ENCODE peak calls at places on chromosomes 12 and 14, in six cellular contexts. D is K562, C is HepG2, F is H1, T is GM12891, N is GM12878. S is an unnamed sample.

GRCh38 chr12:99130808-99131538 is 485.9 kb downstream of the APAF1 start:
- DNase-seq in N (peak), C (no peak), D (no peak), T (no peak), F (no peak), S (no peak)

GRCh38 chr12:108532061-108532848 is 17.2 kb downstream of the FICD start:
- DNase-seq in N (no peak), T (no peak), D (peak), C (no peak), F (no peak), S (no peak)

GRCh38 chr14:99604766-99605298 is 825 bp upstream of the CCDC85C start:
- DNase-seq in D (peak), N (no peak), T (no peak), C (no peak), F (no peak), S (peak)

GRCh38 chr12:39616251-39616650 is 3.4 kb downstream of the ABCD2 start:
- DNase-seq in D (no peak), N (no peak), C (no peak), F (no peak), T (no peak), S (no peak)

GRCh38 chr12:49507139-49507538 is 31.7 kb upstream of the KCNH3 start:
- DNase-seq in F (no peak), N (no peak), D (no peak), T (no peak), C (no peak), S (no peak)

GRCh38 chr14:32933943-32934890 is 4.5 kb upstream of the NPAS3 start:
- DNase-seq in C (no peak), D (no peak), N (no peak), T (no peak), F (peak), S (no peak)

GRCh38 chr14:105883066-105884005 is 357.0 kb downstream of the TMEM121 start:
- DNase-seq in F (no peak), N (no peak), C (no peak), D (no peak), T (no peak), S (no peak)

GRCh38 chr12:96172981-96173380 is 21.2 kb upstream of the ELK3 start:
- DNase-seq in T (no peak), C (no peak), D (no peak), N (no peak), F (no peak), S (no peak)

GRCh38 chr12:75437564-75437963 is 43.0 kb upstream of the GLIPR1 start:
- DNase-seq in C (peak), T (no peak), N (no peak), D (no peak), F (no peak), S (no peak)

GRCh38 chr12:990308-990648 is 745 bp upstream of the ERC1 start:
- DNase-seq in N (no peak), F (no peak), C (peak), D (peak), T (no peak), S (peak)

GRCh38 chr12:39620664-39621658 is 1.4 kb upstream of the ABCD2 start:
- DNase-seq in F (no peak), T (no peak), N (peak), D (no peak), C (no peak), S (no peak)

GRCh38 chr12:77584860-77585259 is 245.8 kb upstream of the NAV3 start:
- DNase-seq in T (no peak), N (no peak), F (no peak), C (no peak), D (no peak), S (no peak)

GRCh38 chr12:108856170-108856427 is 1.3 kb downstream of the SSH1 start:
- DNase-seq in F (no peak), C (no peak), T (no peak), D (no peak), N (no peak), S (no peak)

GRCh38 chr12:49854976-49855375 is 12.1 kb upstream of the BCDIN3D start:
- DNase-seq in F (no peak), C (peak), N (no peak), D (no peak), T (no peak), S (no peak)

GRCh38 chr12:11067514-11067913 is 5.4 kb upstream of the TAS2R46 start:
- DNase-seq in D (no peak), T (no peak), N (no peak), C (no peak), F (no peak), S (no peak)

GRCh38 chr12:9741726-9742125 is 8.8 kb upstream of the CLECL1 start:
- DNase-seq in T (no peak), N (peak), C (no peak), D (no peak), F (no peak), S (no peak)

GRCh38 chr14:59276235-59276634 is 87.8 kb downstream of the DAAM1 start:
- DNase-seq in F (no peak), C (no peak), N (no peak), D (no peak), T (no peak), S (no peak)

GRCh38 chr12:130813436-130813835 is 25.6 kb downstream of the STX2 start:
- DNase-seq in T (no peak), C (no peak), D (no peak), F (peak), N (no peak), S (no peak)

GRCh38 chr12:132524405-132524804 is 34.5 kb downstream of the FBRSL1 start:
- DNase-seq in D (no peak), T (no peak), F (no peak), C (no peak), N (no peak), S (no peak)

GRCh38 chr12:68290126-68290525 is 36.7 kb upstream of the IL22 start:
- DNase-seq in F (no peak), D (no peak), N (peak), C (no peak), T (no peak), S (peak)

GRCh38 chr12:24113701-24114100 is 164.2 kb upstream of the SOX5 start:
- DNase-seq in F (no peak), T (no peak), D (no peak), C (no peak), N (no peak), S (no peak)

GRCh38 chr12:4307593-4308333 is 13.2 kb upstream of the TIGAR start:
- DNase-seq in C (peak), D (peak), T (peak), N (no peak), F (peak), S (no peak)

GRCh38 chr12:65084579-65084978 is 36.5 kb downstream of the WIF1 start:
- DNase-seq in T (no peak), F (no peak), N (no peak), C (no peak), D (no peak), S (no peak)

GRCh38 chr12:77116277-77116676 is 50.9 kb upstream of the E2F7 start:
- DNase-seq in D (no peak), N (no peak), C (no peak), F (no peak), T (no peak), S (no peak)

GRCh38 chr12:91685917-91686316 is 459.7 kb downstream of the BTG1 start:
- DNase-seq in D (no peak), N (no peak), T (no peak), F (no peak), C (no peak), S (no peak)
- TF ChIP-seq TAF1 in D (no peak), N (no peak), T (no peak), F (no peak), C (no peak), S (no peak)

GRCh38 chr12:3250576-3250975 is 173.4 kb downstream of the TSPAN9 start:
- DNase-seq in F (no peak), N (no peak), T (no peak), C (no peak), D (no peak), S (no peak)
- TF ChIP-seq POLR2AphosphoS5 in F (no peak), N (no peak), T (no peak), C (no peak), D (no peak), S (no peak)

GRCh38 chr14:73886449-73887115 is at the start of gene ZNF410:
- DNase-seq in T (peak), C (peak), D (peak), N (peak), F (peak), S (peak)
- TF ChIP-seq POLR2A in T (peak), C (peak), D (peak), N (peak), F (peak), S (peak)

GRCh38 chr14:77027538-77028383 is 747 bp downstream of the IRF2BPL start:
- DNase-seq in C (no peak), N (no peak), F (peak), D (peak), T (peak), S (peak)
- TF ChIP-seq TAF1 in C (peak), N (no peak), F (peak), D (no peak), T (peak), S (peak)

S was measured in GM12892.